ENCODE peak calls at places on chromosomes 4 and X, in six cellular contexts. Z, R, T, K, B and S are unnamed samples.
A peak's percentile ranks its signal among the peaks of the same experiment; 100 is the strongest.

GRCh38 chrX:118839334-118839958 is 15.8 kb downstream of the ZCCHC12 start:
- DNase-seq in B (peak; percentile 95), T (peak; percentile 41), K (peak; percentile 68), Z (peak; percentile 66), R (peak; percentile 19), S (peak; percentile 28)

GRCh38 chr4:19883841-19884240 is 367.9 kb upstream of the SLIT2 start:
- DNase-seq in B (no peak), Z (no peak), T (no peak), K (no peak), R (no peak), S (no peak)

GRCh38 chrX:115023139-115023538 is 5.7 kb upstream of the IL13RA2 start:
- DNase-seq in T (no peak), K (peak; percentile 86), Z (no peak), R (no peak), B (no peak), S (no peak)

GRCh38 chrX:22314211-22314610 is 41.5 kb downstream of the CBLL2 start:
- DNase-seq in K (peak; percentile 55), B (no peak), T (no peak), Z (no peak), R (no peak), S (no peak)

GRCh38 chr4:160364217-160364616 is 1261.3 kb downstream of the RAPGEF2 start:
- DNase-seq in B (no peak), T (no peak), R (no peak), Z (no peak), K (no peak), S (no peak)

GRCh38 chrX:14963447-14964236 is 90.4 kb downstream of the MOSPD2 start:
- DNase-seq in B (no peak), Z (no peak), R (no peak), K (peak; percentile 88), T (no peak), S (no peak)

GRCh38 chrX:13000311-13000811 is 25.5 kb downstream of the TMSB4X start:
- DNase-seq in R (no peak), K (no peak), T (no peak), Z (no peak), B (no peak), S (peak; percentile 77)

GRCh38 chrX:24643116-24643515 is 4.0 kb downstream of the PCYT1B start:
- DNase-seq in B (no peak), T (no peak), K (no peak), R (no peak), Z (no peak), S (no peak)

GRCh38 chr4:65624651-65625050 is 45.6 kb downstream of the EPHA5 start:
- DNase-seq in K (no peak), Z (no peak), T (no peak), R (no peak), B (no peak), S (no peak)